ENCODE peak calls at places on chromosomes 16 and 17, in six cellular contexts. V, I, B, D, L and F are unnamed samples.

GRCh38 chr17:35603674-35604073 is 16.6 kb downstream of the AP2B1 start:
- DNase-seq in V (no peak), I (no peak), B (no peak), D (no peak), L (no peak), F (no peak)

GRCh38 chr17:65515959-65516948 is 45.2 kb downstream of the AXIN2 start:
- DNase-seq in V (peak), I (no peak), B (no peak), D (no peak), L (no peak), F (no peak)

GRCh38 chr16:50616883-50617629 is 64.1 kb downstream of the SNX20 start:
- DNase-seq in V (no peak), I (no peak), B (no peak), D (peak), L (peak), F (no peak)

GRCh38 chr17:46770818-46771600 is 47.5 kb downstream of the WNT3 start:
- DNase-seq in V (no peak), I (no peak), B (peak), D (peak), L (no peak), F (no peak)

GRCh38 chr17:57538730-57539456 is 206.2 kb downstream of the CCDC182 start:
- DNase-seq in V (no peak), I (no peak), B (no peak), D (no peak), L (no peak), F (no peak)

GRCh38 chr16:3012246-3012645 is 477 bp upstream of the CLDN9 start:
- DNase-seq in V (no peak), I (no peak), B (no peak), D (no peak), L (no peak), F (no peak)

GRCh38 chr16:3173892-3174617 is 13.9 kb upstream of the OR1F1 start:
- DNase-seq in V (no peak), I (no peak), B (peak), D (peak), L (no peak), F (no peak)

GRCh38 chr17:42679001-42679491 is 2.3 kb upstream of the PLEKHH3 start:
- DNase-seq in V (peak), I (no peak), B (no peak), D (no peak), L (peak), F (peak)

GRCh38 chr16:87806246-87806607 is 40.4 kb upstream of the KLHDC4 start:
- DNase-seq in V (no peak), I (no peak), B (no peak), D (no peak), L (no peak), F (no peak)

GRCh38 chr17:42087042-42087701 is 11.1 kb downstream of the ZNF385C start:
- DNase-seq in V (no peak), I (no peak), B (no peak), D (no peak), L (no peak), F (no peak)

GRCh38 chr16:63129411-63130125 is 1093.3 kb upstream of the CDH8 start:
- DNase-seq in V (no peak), I (no peak), B (no peak), D (no peak), L (no peak), F (no peak)

GRCh38 chr16:86874141-86874540 is 295.8 kb downstream of the FOXL1 start:
- DNase-seq in V (no peak), I (no peak), B (peak), D (no peak), L (no peak), F (no peak)

GRCh38 chr16:26593700-26594099 is 473.0 kb upstream of the C16orf82 start:
- DNase-seq in V (no peak), I (no peak), B (no peak), D (no peak), L (no peak), F (no peak)

GRCh38 chr16:57892447-57893096 is 78.4 kb downstream of the CNGB1 start:
- DNase-seq in V (no peak), I (no peak), B (no peak), D (peak), L (no peak), F (no peak)

GRCh38 chr17:34167359-34167758 is 87.7 kb upstream of the CCL2 start:
- DNase-seq in V (no peak), I (no peak), B (no peak), D (no peak), L (no peak), F (no peak)

GRCh38 chr16:8675183-8676159 is 1.1 kb downstream of the ABAT start:
- DNase-seq in V (no peak), I (no peak), B (no peak), D (no peak), L (peak), F (no peak)

GRCh38 chr17:9162275-9162985 is 141.1 kb downstream of the NTN1 start:
- DNase-seq in V (no peak), I (peak), B (peak), D (peak), L (no peak), F (no peak)

GRCh38 chr17:78970834-78971763 is 8.6 kb downstream of the LGALS3BP start:
- DNase-seq in V (peak), I (peak), B (peak), D (peak), L (peak), F (peak)

GRCh38 chr16:68072038-68072695 is 13.0 kb upstream of the NFATC3 start:
- DNase-seq in V (no peak), I (no peak), B (no peak), D (peak), L (peak), F (no peak)

GRCh38 chr16:86355538-86355937 is 154.8 kb upstream of the FOXF1 start:
- DNase-seq in V (peak), I (no peak), B (no peak), D (no peak), L (no peak), F (no peak)

GRCh38 chr17:50212121-50212843 is 10.9 kb upstream of the COL1A1 start:
- DNase-seq in V (peak), I (no peak), B (no peak), D (no peak), L (no peak), F (no peak)

GRCh38 chr16:11105038-11105903 is 150.7 kb downstream of the SOCS1 start:
- DNase-seq in V (peak), I (no peak), B (no peak), D (no peak), L (peak), F (no peak)

GRCh38 chr16:49461517-49461951 is 87.9 kb downstream of the C16orf78 start:
- DNase-seq in V (no peak), I (no peak), B (no peak), D (no peak), L (no peak), F (no peak)

GRCh38 chr17:51487947-51488346 is 227.6 kb downstream of the UTP18 start:
- DNase-seq in V (no peak), I (no peak), B (no peak), D (no peak), L (peak), F (no peak)